ENCODE peak calls at places on chromosomes 2 and 18, in nine cellular contexts. One of them, this sample, is unnamed.

GRCh38 chr2:180601016-180601415 is 379.4 kb upstream of the UBE2E3 start:
- DNase-seq in colonic mucosa: no peak
- DNase-seq in CD8-positive, alpha-beta T cell: no peak
- DNase-seq in HL-60: no peak
- DNase-seq in gastrocnemius medialis: no peak
- DNase-seq in stomach: no peak
- DNase-seq in GM23338: no peak
- DNase-seq in HCT116: no peak
- DNase-seq in heart left ventricle: no peak
- DNase-seq in this sample: no peak

GRCh38 chr2:140509765-140510164 is 1621.1 kb downstream of the LRP1B start:
- DNase-seq in colonic mucosa: no peak
- DNase-seq in CD8-positive, alpha-beta T cell: no peak
- DNase-seq in HL-60: no peak
- DNase-seq in gastrocnemius medialis: no peak
- DNase-seq in stomach: no peak
- DNase-seq in GM23338: no peak
- DNase-seq in HCT116: no peak
- DNase-seq in heart left ventricle: peak; percentile 37
- DNase-seq in this sample: no peak

GRCh38 chr2:121832992-121833732 is 77.7 kb downstream of the TSN start:
- DNase-seq in colonic mucosa: no peak
- DNase-seq in CD8-positive, alpha-beta T cell: no peak
- DNase-seq in HL-60: no peak
- DNase-seq in gastrocnemius medialis: no peak
- DNase-seq in stomach: no peak
- DNase-seq in GM23338: no peak
- DNase-seq in HCT116: no peak
- DNase-seq in heart left ventricle: no peak
- DNase-seq in this sample: no peak

GRCh38 chr2:182266909-182267308 is 159.9 kb downstream of the PDE1A start:
- DNase-seq in colonic mucosa: no peak
- DNase-seq in CD8-positive, alpha-beta T cell: no peak
- DNase-seq in HL-60: no peak
- DNase-seq in gastrocnemius medialis: no peak
- DNase-seq in stomach: no peak
- DNase-seq in GM23338: no peak
- DNase-seq in HCT116: no peak
- DNase-seq in heart left ventricle: no peak
- DNase-seq in this sample: no peak

GRCh38 chr2:784753-785152 is 107.5 kb upstream of the TMEM18 start:
- DNase-seq in colonic mucosa: no peak
- DNase-seq in CD8-positive, alpha-beta T cell: no peak
- DNase-seq in HL-60: no peak
- DNase-seq in gastrocnemius medialis: no peak
- DNase-seq in stomach: no peak
- DNase-seq in GM23338: no peak
- DNase-seq in HCT116: no peak
- DNase-seq in heart left ventricle: no peak
- DNase-seq in this sample: no peak

GRCh38 chr2:67871696-67872320 is 191.0 kb downstream of the C1D start:
- DNase-seq in colonic mucosa: no peak
- DNase-seq in CD8-positive, alpha-beta T cell: no peak
- DNase-seq in HL-60: no peak
- DNase-seq in gastrocnemius medialis: no peak
- DNase-seq in stomach: no peak
- DNase-seq in GM23338: no peak
- DNase-seq in HCT116: no peak
- DNase-seq in heart left ventricle: no peak
- DNase-seq in this sample: peak; percentile 79

GRCh38 chr2:1676091-1676912 is 68.0 kb downstream of the PXDN start:
- DNase-seq in colonic mucosa: no peak
- DNase-seq in CD8-positive, alpha-beta T cell: no peak
- DNase-seq in HL-60: no peak
- DNase-seq in gastrocnemius medialis: no peak
- DNase-seq in stomach: peak; percentile 17
- DNase-seq in GM23338: no peak
- DNase-seq in HCT116: no peak
- DNase-seq in heart left ventricle: no peak
- DNase-seq in this sample: peak; percentile 72

GRCh38 chr2:65558748-65559147 is 126.3 kb upstream of the SPRED2 start:
- DNase-seq in colonic mucosa: no peak
- DNase-seq in CD8-positive, alpha-beta T cell: no peak
- DNase-seq in HL-60: no peak
- DNase-seq in gastrocnemius medialis: no peak
- DNase-seq in stomach: no peak
- DNase-seq in GM23338: peak; percentile 42
- DNase-seq in HCT116: no peak
- DNase-seq in heart left ventricle: no peak
- DNase-seq in this sample: no peak

GRCh38 chr2:197871780-197872456 is 67.5 kb downstream of the PLCL1 start:
- DNase-seq in colonic mucosa: no peak
- DNase-seq in CD8-positive, alpha-beta T cell: no peak
- DNase-seq in HL-60: no peak
- DNase-seq in gastrocnemius medialis: no peak
- DNase-seq in stomach: no peak
- DNase-seq in GM23338: no peak
- DNase-seq in HCT116: no peak
- DNase-seq in heart left ventricle: no peak
- DNase-seq in this sample: no peak

GRCh38 chr2:215961981-215962380 is 51.4 kb downstream of the MREG start:
- DNase-seq in colonic mucosa: no peak
- DNase-seq in CD8-positive, alpha-beta T cell: no peak
- DNase-seq in HL-60: no peak
- DNase-seq in gastrocnemius medialis: no peak
- DNase-seq in stomach: no peak
- DNase-seq in GM23338: no peak
- DNase-seq in HCT116: no peak
- DNase-seq in heart left ventricle: no peak
- DNase-seq in this sample: no peak
- TF ChIP-seq CTCF in colonic mucosa: no peak
- TF ChIP-seq CTCF in CD8-positive, alpha-beta T cell: no peak
- TF ChIP-seq CTCF in HL-60: no peak
- TF ChIP-seq CTCF in gastrocnemius medialis: no peak
- TF ChIP-seq CTCF in stomach: no peak
- TF ChIP-seq CTCF in GM23338: no peak
- TF ChIP-seq CTCF in HCT116: no peak
- TF ChIP-seq CTCF in heart left ventricle: no peak
- TF ChIP-seq CTCF in this sample: no peak

GRCh38 chr2:201256001-201256544 is 4.3 kb upstream of the CASP8 start:
- DNase-seq in colonic mucosa: no peak
- DNase-seq in CD8-positive, alpha-beta T cell: no peak
- DNase-seq in HL-60: no peak
- DNase-seq in gastrocnemius medialis: no peak
- DNase-seq in stomach: no peak
- DNase-seq in GM23338: no peak
- DNase-seq in HCT116: no peak
- DNase-seq in heart left ventricle: no peak
- DNase-seq in this sample: no peak
- H3K27ac ChIP-seq in colonic mucosa: no peak overlapping the region
- H3K27ac ChIP-seq in CD8-positive, alpha-beta T cell: peak overlapping the region; percentile 85
- H3K27ac ChIP-seq in HL-60: peak overlapping the region; percentile 99
- H3K27ac ChIP-seq in gastrocnemius medialis: no peak overlapping the region
- H3K27ac ChIP-seq in stomach: no peak overlapping the region
- H3K27ac ChIP-seq in GM23338: no peak overlapping the region
- H3K27ac ChIP-seq in HCT116: no peak overlapping the region
- H3K27ac ChIP-seq in heart left ventricle: no peak overlapping the region
- H3K27ac ChIP-seq in this sample: no peak overlapping the region

DNA sequence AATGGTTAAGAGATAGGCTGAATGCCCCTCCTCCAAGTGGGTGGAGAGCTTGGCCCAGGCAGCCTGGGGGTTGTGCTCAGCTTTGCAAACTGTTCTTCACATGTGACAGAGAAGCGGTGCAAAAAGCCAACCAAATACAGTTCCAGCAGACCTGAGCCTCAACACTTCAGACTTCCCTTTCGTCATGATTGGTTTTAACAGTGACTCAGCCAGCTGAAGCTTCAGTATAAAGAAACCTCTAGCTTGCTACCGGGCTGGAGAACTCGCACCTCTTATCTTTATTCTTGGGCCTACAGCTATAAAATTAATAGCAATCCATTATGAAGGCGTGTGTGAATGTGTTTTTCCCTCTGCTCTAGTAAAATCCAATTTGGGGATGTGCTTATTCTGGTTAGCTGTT is 20.0 kb downstream of the SETBP1 start:
- DNase-seq in colonic mucosa: no peak
- DNase-seq in CD8-positive, alpha-beta T cell: peak; percentile 18
- DNase-seq in HL-60: no peak
- DNase-seq in gastrocnemius medialis: peak; percentile 56
- DNase-seq in stomach: peak; percentile 40
- DNase-seq in GM23338: no peak
- DNase-seq in HCT116: no peak
- DNase-seq in heart left ventricle: no peak
- DNase-seq in this sample: no peak
- H3K4me3 ChIP-seq in colonic mucosa: no peak overlapping the region
- H3K4me3 ChIP-seq in CD8-positive, alpha-beta T cell: no peak overlapping the region
- H3K4me3 ChIP-seq in HL-60: no peak overlapping the region
- H3K4me3 ChIP-seq in gastrocnemius medialis: no peak overlapping the region
- H3K4me3 ChIP-seq in stomach: no peak overlapping the region
- H3K4me3 ChIP-seq in GM23338: no peak overlapping the region
- H3K4me3 ChIP-seq in HCT116: no peak overlapping the region
- H3K4me3 ChIP-seq in heart left ventricle: no peak overlapping the region
- H3K4me3 ChIP-seq in this sample: no peak overlapping the region

DNA sequence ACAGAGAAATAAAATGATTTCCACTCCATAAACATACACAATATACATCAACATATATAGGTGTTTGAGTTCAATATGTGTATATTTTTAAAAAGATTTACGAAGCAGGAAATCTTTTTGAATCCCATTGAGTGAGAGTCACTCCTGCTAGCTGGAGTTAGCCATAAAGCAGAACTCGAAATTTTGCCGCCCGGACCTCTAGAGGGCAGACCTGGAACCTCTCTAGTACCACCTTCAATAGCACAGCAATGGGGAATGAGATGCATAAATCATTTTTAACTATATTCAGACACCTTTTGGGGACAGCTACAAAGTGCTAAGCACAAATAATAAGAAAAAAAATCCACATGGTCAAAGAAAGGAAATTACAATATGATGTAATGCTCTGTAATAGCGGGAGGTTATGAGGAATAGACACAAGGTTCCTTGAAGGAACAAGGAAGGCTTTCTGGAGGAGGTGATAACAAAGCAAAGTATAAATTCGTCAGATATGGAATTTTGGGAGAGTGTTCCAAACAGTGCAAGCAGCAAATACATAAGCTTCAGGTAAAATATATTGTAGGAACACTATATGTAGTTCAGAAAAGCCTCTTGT is 533.4 kb downstream of the ERBB4 start:
- DNase-seq in colonic mucosa: peak; percentile 20
- DNase-seq in CD8-positive, alpha-beta T cell: no peak
- DNase-seq in HL-60: no peak
- DNase-seq in gastrocnemius medialis: no peak
- DNase-seq in stomach: peak; percentile 26
- DNase-seq in GM23338: peak; percentile 73
- DNase-seq in HCT116: peak; percentile 57
- DNase-seq in heart left ventricle: no peak
- DNase-seq in this sample: no peak
- TF ChIP-seq CTCF in colonic mucosa: no peak
- TF ChIP-seq CTCF in CD8-positive, alpha-beta T cell: no peak
- TF ChIP-seq CTCF in HL-60: peak; percentile 21
- TF ChIP-seq CTCF in gastrocnemius medialis: no peak
- TF ChIP-seq CTCF in stomach: no peak
- TF ChIP-seq CTCF in GM23338: peak; percentile 71
- TF ChIP-seq CTCF in HCT116: peak; percentile 75
- TF ChIP-seq CTCF in heart left ventricle: peak; percentile 40
- TF ChIP-seq CTCF in this sample: no peak

DNA sequence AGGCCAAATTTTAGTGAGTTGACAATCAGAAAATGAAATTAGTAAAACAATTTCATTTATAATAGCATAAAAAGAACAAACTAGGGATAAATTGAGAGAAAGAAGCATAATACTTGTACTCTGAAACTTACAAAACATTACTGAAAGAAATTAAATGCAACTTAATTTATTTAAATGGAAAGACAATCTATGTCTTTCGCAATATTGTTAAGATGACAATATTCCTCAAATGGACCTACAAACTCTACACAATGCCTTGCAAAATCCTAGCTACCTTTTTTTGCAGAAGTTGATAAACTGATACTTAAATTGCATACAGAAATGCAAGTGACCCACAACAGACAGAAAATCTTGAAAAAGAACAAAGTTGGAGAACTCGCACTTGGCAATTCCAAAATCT is 9.1 kb downstream of the EPG5 start:
- DNase-seq in colonic mucosa: no peak
- DNase-seq in CD8-positive, alpha-beta T cell: no peak
- DNase-seq in HL-60: no peak
- DNase-seq in gastrocnemius medialis: no peak
- DNase-seq in stomach: no peak
- DNase-seq in GM23338: no peak
- DNase-seq in HCT116: no peak
- DNase-seq in heart left ventricle: no peak
- DNase-seq in this sample: no peak
- H3K27ac ChIP-seq in colonic mucosa: no peak overlapping the region
- H3K27ac ChIP-seq in CD8-positive, alpha-beta T cell: no peak overlapping the region
- H3K27ac ChIP-seq in HL-60: no peak overlapping the region
- H3K27ac ChIP-seq in gastrocnemius medialis: no peak overlapping the region
- H3K27ac ChIP-seq in stomach: no peak overlapping the region
- H3K27ac ChIP-seq in GM23338: no peak overlapping the region
- H3K27ac ChIP-seq in HCT116: no peak overlapping the region
- H3K27ac ChIP-seq in heart left ventricle: no peak overlapping the region
- H3K27ac ChIP-seq in this sample: no peak overlapping the region

DNA sequence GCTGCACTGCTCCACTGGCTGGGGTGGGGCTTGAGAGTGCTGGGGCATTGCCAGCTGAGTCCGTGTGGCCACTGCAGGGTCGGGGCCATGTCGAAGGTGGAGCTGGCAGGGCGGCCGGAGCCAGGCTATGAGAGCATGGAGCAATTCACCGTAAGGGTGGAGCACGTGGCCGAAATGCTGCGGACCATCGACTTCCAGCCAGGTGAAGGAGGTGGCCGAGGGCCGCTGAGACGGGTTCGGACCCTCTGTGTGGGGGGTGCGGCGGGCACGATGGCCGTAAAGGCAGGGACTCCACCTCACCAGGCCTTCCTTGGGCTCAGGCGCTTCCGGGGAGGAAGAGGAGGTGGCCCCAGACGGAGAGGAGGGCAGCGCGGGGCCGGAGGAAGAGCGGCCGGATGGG is 2.1 kb downstream of the UCN start:
- DNase-seq in colonic mucosa: no peak
- DNase-seq in CD8-positive, alpha-beta T cell: no peak
- DNase-seq in HL-60: no peak
- DNase-seq in gastrocnemius medialis: no peak
- DNase-seq in stomach: no peak
- DNase-seq in GM23338: peak; percentile 46
- DNase-seq in HCT116: no peak
- DNase-seq in heart left ventricle: no peak
- DNase-seq in this sample: no peak
- H3K4me3 ChIP-seq in colonic mucosa: no peak overlapping the region
- H3K4me3 ChIP-seq in CD8-positive, alpha-beta T cell: peak overlapping the region; percentile 37
- H3K4me3 ChIP-seq in HL-60: no peak overlapping the region
- H3K4me3 ChIP-seq in gastrocnemius medialis: no peak overlapping the region
- H3K4me3 ChIP-seq in stomach: peak overlapping the region; percentile 19
- H3K4me3 ChIP-seq in GM23338: peak overlapping the region; percentile 55
- H3K4me3 ChIP-seq in HCT116: no peak overlapping the region
- H3K4me3 ChIP-seq in heart left ventricle: no peak overlapping the region
- H3K4me3 ChIP-seq in this sample: peak overlapping the region; percentile 39

This sample was measured in coronary artery.